ENCODE peak calls at places on chromosomes 5 and 9, in five cellular contexts. One of them, this sample, is unnamed.

GRCh38 chr5:90997082-90997481 is 386.0 kb downstream of the ARRDC3 start:
- DNase-seq in K562: no peak
- DNase-seq in HepG2: no peak
- DNase-seq in HCT116: no peak
- DNase-seq in H1: no peak
- DNase-seq in this sample: no peak

GRCh38 chr9:127650511-127650910 is 38.4 kb downstream of the STXBP1 start:
- DNase-seq in K562: no peak
- DNase-seq in HepG2: no peak
- DNase-seq in HCT116: no peak
- DNase-seq in H1: no peak
- DNase-seq in this sample: peak

GRCh38 chr5:135054546-135054945 is 20.5 kb upstream of the PITX1 start:
- DNase-seq in K562: no peak
- DNase-seq in HepG2: no peak
- DNase-seq in HCT116: no peak
- DNase-seq in H1: no peak
- DNase-seq in this sample: no peak

GRCh38 chr5:75620184-75620959 is 9.1 kb downstream of the ANKDD1B start:
- DNase-seq in K562: no peak
- DNase-seq in HepG2: peak
- DNase-seq in HCT116: no peak
- DNase-seq in H1: no peak
- DNase-seq in this sample: no peak

GRCh38 chr5:91957671-91958070 is 574.6 kb upstream of the ARRDC3 start:
- DNase-seq in K562: no peak
- DNase-seq in HepG2: no peak
- DNase-seq in HCT116: peak
- DNase-seq in H1: no peak
- DNase-seq in this sample: no peak

GRCh38 chr5:97142521-97143254 is at the start of gene LIX1:
- DNase-seq in K562: no peak
- DNase-seq in HepG2: peak
- DNase-seq in HCT116: no peak
- DNase-seq in H1: peak
- DNase-seq in this sample: no peak

GRCh38 chr5:35851282-35851681 is 5.4 kb upstream of the IL7R start:
- DNase-seq in K562: no peak
- DNase-seq in HepG2: no peak
- DNase-seq in HCT116: no peak
- DNase-seq in H1: no peak
- DNase-seq in this sample: no peak

GRCh38 chr5:27336817-27337216 is 298.4 kb upstream of the CDH9 start:
- DNase-seq in K562: no peak
- DNase-seq in HepG2: no peak
- DNase-seq in HCT116: no peak
- DNase-seq in H1: no peak
- DNase-seq in this sample: no peak

GRCh38 chr5:148558892-148559291 is 95.4 kb downstream of the HTR4 start:
- DNase-seq in K562: no peak
- DNase-seq in HepG2: no peak
- DNase-seq in HCT116: no peak
- DNase-seq in H1: no peak
- DNase-seq in this sample: no peak

GRCh38 chr9:134165357-134166315 is 1.3 kb upstream of the RNU6ATAC start:
- DNase-seq in K562: peak
- DNase-seq in HepG2: no peak
- DNase-seq in HCT116: peak
- DNase-seq in H1: no peak
- DNase-seq in this sample: no peak

GRCh38 chr5:142514196-142514595 is 171.7 kb downstream of the FGF1 start:
- DNase-seq in K562: no peak
- DNase-seq in HepG2: no peak
- DNase-seq in HCT116: no peak
- DNase-seq in H1: no peak
- DNase-seq in this sample: no peak

GRCh38 chr5:139134906-139135305 is 63.3 kb downstream of the SIL1 start:
- DNase-seq in K562: no peak
- DNase-seq in HepG2: no peak
- DNase-seq in HCT116: no peak
- DNase-seq in H1: no peak
- DNase-seq in this sample: no peak

GRCh38 chr5:98349251-98349989 is 424.0 kb upstream of the RGMB start:
- DNase-seq in K562: peak
- DNase-seq in HepG2: peak
- DNase-seq in HCT116: peak
- DNase-seq in H1: peak
- DNase-seq in this sample: no peak

DNA sequence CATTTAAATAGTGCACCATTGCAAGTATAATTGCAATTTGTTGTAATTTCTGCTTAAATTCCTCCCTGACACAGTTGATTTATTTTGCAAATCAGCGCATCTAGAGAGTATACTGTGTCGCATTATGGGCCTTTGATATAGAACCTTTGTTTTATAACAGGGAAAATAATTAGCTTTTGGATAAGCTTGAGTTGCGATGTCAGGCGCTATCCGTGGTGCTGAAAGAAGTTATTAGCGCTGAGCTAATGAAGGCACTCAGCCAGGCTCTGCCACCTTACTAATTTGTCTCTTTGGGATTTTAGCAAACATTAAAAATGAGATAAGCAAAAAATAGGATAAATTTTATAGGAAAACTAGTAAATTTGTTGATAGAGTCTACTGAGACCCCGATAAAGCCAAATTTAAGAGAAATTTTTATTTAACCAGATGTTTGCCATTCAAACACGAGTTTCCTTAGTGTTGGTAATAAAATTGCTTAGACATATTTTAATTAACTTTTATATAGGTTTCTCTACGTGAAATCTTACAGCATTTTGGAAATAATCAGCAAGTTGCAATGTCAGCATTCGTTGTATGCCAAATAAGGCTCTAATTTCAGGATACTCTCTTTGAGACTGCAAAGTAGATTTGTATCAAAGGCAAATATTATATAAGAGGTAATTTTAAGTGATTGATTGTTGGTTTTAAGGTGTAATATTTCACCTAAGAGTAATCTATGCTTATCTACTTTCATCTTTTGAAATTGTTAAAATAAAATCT is 355.5 kb downstream of the TLR4 start:
- DNase-seq in K562: peak
- DNase-seq in HepG2: peak
- DNase-seq in HCT116: no peak
- DNase-seq in H1: peak
- DNase-seq in this sample: no peak
- TF ChIP-seq SP1 in K562: no peak
- TF ChIP-seq SP1 in HepG2: no peak
- TF ChIP-seq SP1 in HCT116: no peak
- TF ChIP-seq SP1 in H1: no peak
- TF ChIP-seq SP1 in this sample: no peak

DNA sequence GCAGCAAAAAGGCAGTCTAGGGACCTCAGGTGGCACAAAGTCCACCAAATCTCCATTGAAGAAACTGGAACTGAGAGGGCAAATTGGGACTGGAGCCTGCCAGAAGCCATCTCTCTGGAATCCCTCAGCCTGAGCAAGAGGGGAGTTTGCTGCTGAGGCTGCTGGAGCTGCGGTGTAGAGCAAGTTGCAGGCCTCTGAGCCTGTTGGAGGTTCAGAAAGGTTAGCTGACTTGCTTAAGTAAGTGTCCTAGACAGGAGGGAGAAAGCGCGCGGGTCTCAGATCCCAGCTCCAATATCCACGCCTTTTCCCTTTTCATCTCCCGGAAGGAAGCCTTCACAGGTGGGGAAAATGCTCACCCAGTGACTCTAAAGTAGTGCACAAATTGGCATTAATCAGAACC is 1.4 kb upstream of the TGFBR1 start:
- DNase-seq in K562: no peak
- DNase-seq in HepG2: no peak
- DNase-seq in HCT116: no peak
- DNase-seq in H1: no peak
- DNase-seq in this sample: no peak
- H3K4me3 ChIP-seq in K562: no peak
- H3K4me3 ChIP-seq in HepG2: peak
- H3K4me3 ChIP-seq in HCT116: no peak
- H3K4me3 ChIP-seq in H1: peak
- H3K4me3 ChIP-seq in this sample: no peak

GRCh38 chr5:127848098-127848497 is 144.9 kb downstream of the CCDC192 start:
- DNase-seq in K562: no peak
- DNase-seq in HepG2: no peak
- DNase-seq in HCT116: no peak
- DNase-seq in H1: no peak
- DNase-seq in this sample: no peak

GRCh38 chr5:127851964-127852363 is 148.8 kb downstream of the CCDC192 start:
- DNase-seq in K562: no peak
- DNase-seq in HepG2: no peak
- DNase-seq in HCT116: no peak
- DNase-seq in H1: no peak
- DNase-seq in this sample: no peak

GRCh38 chr5:127846884-127847283 is 143.7 kb downstream of the CCDC192 start:
- DNase-seq in K562: no peak
- DNase-seq in HepG2: no peak
- DNase-seq in HCT116: no peak
- DNase-seq in H1: no peak
- DNase-seq in this sample: no peak

GRCh38 chr5:127849891-127850290 is 146.7 kb downstream of the CCDC192 start:
- DNase-seq in K562: no peak
- DNase-seq in HepG2: no peak
- DNase-seq in HCT116: no peak
- DNase-seq in H1: no peak
- DNase-seq in this sample: no peak

DNA sequence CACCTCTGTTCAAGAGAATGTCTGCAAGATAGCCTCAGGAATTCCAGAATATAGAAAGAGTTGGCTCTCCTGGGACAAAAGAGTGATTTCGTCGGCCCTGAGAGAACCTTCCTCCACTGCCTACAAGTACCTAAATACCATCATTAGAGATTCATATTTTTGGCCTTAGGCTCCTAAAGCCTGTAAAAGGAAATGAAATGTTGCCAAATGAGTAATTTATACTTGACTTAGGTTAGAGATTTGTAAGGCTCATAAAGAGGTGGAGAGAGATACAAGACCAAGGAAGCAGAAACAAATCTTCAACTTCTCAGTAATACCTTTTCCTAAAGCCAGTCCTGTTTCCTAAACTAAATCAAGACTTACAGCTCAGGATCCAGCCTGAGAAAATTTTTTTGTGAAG is 146.2 kb downstream of the CCDC192 start:
- DNase-seq in K562: no peak
- DNase-seq in HepG2: no peak
- DNase-seq in HCT116: no peak
- DNase-seq in H1: no peak
- DNase-seq in this sample: no peak
- TF ChIP-seq SP1 in K562: no peak
- TF ChIP-seq SP1 in HepG2: no peak
- TF ChIP-seq SP1 in HCT116: no peak
- TF ChIP-seq SP1 in H1: no peak
- TF ChIP-seq SP1 in this sample: no peak

GRCh38 chr5:133967715-133968056 is 739 bp downstream of the C5orf15 start:
- DNase-seq in K562: no peak
- DNase-seq in HepG2: no peak
- DNase-seq in HCT116: no peak
- DNase-seq in H1: no peak
- DNase-seq in this sample: no peak
- H3K4me3 ChIP-seq in K562: peak
- H3K4me3 ChIP-seq in HepG2: peak
- H3K4me3 ChIP-seq in HCT116: peak
- H3K4me3 ChIP-seq in H1: peak
- H3K4me3 ChIP-seq in this sample: peak

GRCh38 chr5:152817311-152817710 is 412.2 kb upstream of the NMUR2 start:
- DNase-seq in K562: no peak
- DNase-seq in HepG2: no peak
- DNase-seq in HCT116: no peak
- DNase-seq in H1: no peak
- DNase-seq in this sample: no peak
- TF ChIP-seq SP1 in K562: no peak
- TF ChIP-seq SP1 in HepG2: no peak
- TF ChIP-seq SP1 in HCT116: no peak
- TF ChIP-seq SP1 in H1: no peak
- TF ChIP-seq SP1 in this sample: no peak

DNA sequence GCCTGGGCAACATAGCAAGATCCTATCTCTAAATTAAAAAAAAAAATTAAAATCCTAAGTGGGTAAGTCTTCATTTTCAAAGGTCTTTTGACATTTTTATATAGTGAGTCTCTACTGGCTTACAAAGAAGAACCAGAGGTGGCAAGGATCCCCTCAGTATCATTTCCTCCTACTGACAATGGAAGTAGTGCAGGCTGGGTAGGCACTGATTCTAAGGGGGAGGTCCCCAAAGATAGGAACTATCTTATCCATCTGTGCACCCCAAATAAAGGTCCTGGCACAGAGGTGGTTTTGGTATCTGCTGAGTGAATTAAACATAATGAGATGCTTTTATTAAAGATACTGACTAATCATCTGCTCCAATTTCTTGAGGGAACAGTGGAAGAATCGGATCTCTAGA is 4.2 kb downstream of the FAM193B start:
- DNase-seq in K562: no peak
- DNase-seq in HepG2: no peak
- DNase-seq in HCT116: no peak
- DNase-seq in H1: no peak
- DNase-seq in this sample: no peak
- H3K4me3 ChIP-seq in K562: no peak
- H3K4me3 ChIP-seq in HepG2: no peak
- H3K4me3 ChIP-seq in HCT116: no peak
- H3K4me3 ChIP-seq in H1: no peak
- H3K4me3 ChIP-seq in this sample: no peak

This sample was measured in GM12878.